ENCODE peak calls at places on chromosomes 13 and 19, in ten cellular contexts. P is chondrocyte, I is WTC11, B is left ventricle myocardium inferior, G is kidney, N is psoas muscle, U is thoracic aorta, X is breast epithelium, T is B cell, C is HFFc6. H is an unnamed sample.

GRCh38 chr13:19665427-19665859 is 32.0 kb downstream of the MPHOSPH8 start:
- DNase-seq in X (no peak), B (no peak), P (no peak), N (no peak), C (no peak), U (no peak), I (no peak), G (no peak), T (no peak), H (no peak)

GRCh38 chr19:2164020-2164988 is 571 bp downstream of the DOT1L start:
- DNase-seq in G (peak), C (no peak), I (no peak), P (no peak), X (no peak), B (no peak), T (no peak), U (no peak), N (no peak), H (no peak)

GRCh38 chr13:111661052-111661451 is 340.6 kb downstream of the TEX29 start:
- DNase-seq in B (no peak), U (no peak), N (no peak), T (no peak), X (no peak), P (no peak), G (no peak), I (no peak), C (no peak), H (no peak)

GRCh38 chr19:49331616-49332055 is 3.6 kb upstream of the CD37 start:
- DNase-seq in B (no peak), P (no peak), C (peak), I (peak), N (no peak), T (peak), X (no peak), G (no peak), U (no peak), H (peak)

GRCh38 chr13:109779074-109779473 is 7.3 kb downstream of the IRS2 start:
- DNase-seq in X (no peak), C (no peak), T (no peak), U (no peak), B (no peak), N (no peak), P (no peak), I (no peak), G (no peak), H (no peak)

GRCh38 chr13:74661851-74662250 is 527.6 kb upstream of the KLF12 start:
- DNase-seq in T (no peak), I (no peak), C (peak), X (no peak), G (no peak), U (no peak), P (no peak), B (no peak), N (no peak), H (no peak)

GRCh38 chr19:16886305-16886880 is 2.4 kb upstream of the F2RL3 start:
- DNase-seq in U (no peak), I (no peak), X (no peak), G (no peak), T (no peak), C (no peak), P (no peak), B (peak), N (peak), H (no peak)

GRCh38 chr13:21137696-21138095 is 38.7 kb downstream of the SKA3 start:
- DNase-seq in G (no peak), X (no peak), T (no peak), P (no peak), U (no peak), B (no peak), N (no peak), I (no peak), C (peak), H (no peak)

GRCh38 chr13:114248011-114248410 is 13.3 kb downstream of the CDC16 start:
- DNase-seq in B (no peak), T (no peak), G (no peak), I (no peak), P (no peak), U (no peak), X (no peak), C (peak), N (no peak), H (no peak)

GRCh38 chr19:16628984-16629691 is 1.1 kb upstream of the MED26 start:
- DNase-seq in X (no peak), I (no peak), P (no peak), G (no peak), N (peak), T (no peak), U (no peak), C (peak), B (peak), H (no peak)

GRCh38 chr13:63288576-63288975 is 1872.9 kb upstream of the PCDH20 start:
- DNase-seq in G (no peak), N (no peak), T (no peak), U (no peak), X (no peak), C (no peak), B (no peak), P (no peak), I (no peak), H (no peak)

GRCh38 chr19:17405250-17406038 is at the start of gene BST2:
- DNase-seq in G (peak), U (peak), I (no peak), P (no peak), C (no peak), B (peak), N (peak), T (peak), X (no peak), H (peak)

GRCh38 chr13:44921478-44921877 is 67.8 kb downstream of the NUFIP1 start:
- DNase-seq in N (no peak), P (no peak), X (no peak), C (no peak), T (no peak), U (no peak), G (no peak), I (no peak), B (no peak), H (no peak)

GRCh38 chr13:102654786-102655185 is 40.1 kb downstream of the METTL21C start:
- DNase-seq in U (no peak), I (no peak), G (no peak), N (no peak), X (no peak), T (no peak), C (no peak), P (no peak), B (no peak), H (no peak)

GRCh38 chr19:29098863-29099481 is 114.0 kb downstream of the UQCRFS1 start:
- DNase-seq in U (peak), B (peak), N (peak), P (no peak), C (peak), I (no peak), T (no peak), X (no peak), G (peak), H (no peak)

GRCh38 chr19:7910321-7911161 is 4.1 kb upstream of the TGFBR3L start:
- DNase-seq in X (no peak), B (no peak), C (no peak), G (no peak), U (no peak), I (no peak), P (peak), T (no peak), N (peak), H (no peak)

GRCh38 chr13:97028441-97029299 is 34.4 kb upstream of the OXGR1 start:
- DNase-seq in N (peak), X (no peak), C (peak), G (no peak), B (peak), I (peak), P (no peak), T (no peak), U (no peak), H (no peak)

GRCh38 chr19:58361900-58362271 is 665 bp downstream of the ZNF497 start:
- DNase-seq in N (peak), P (no peak), B (peak), U (no peak), T (peak), G (peak), I (no peak), X (peak), C (no peak), H (no peak)

GRCh38 chr19:3494051-3494450 is 6.4 kb downstream of the DOHH start:
- DNase-seq in U (no peak), G (no peak), X (no peak), T (no peak), B (no peak), P (no peak), C (no peak), I (peak), N (no peak), H (no peak)

DNA sequence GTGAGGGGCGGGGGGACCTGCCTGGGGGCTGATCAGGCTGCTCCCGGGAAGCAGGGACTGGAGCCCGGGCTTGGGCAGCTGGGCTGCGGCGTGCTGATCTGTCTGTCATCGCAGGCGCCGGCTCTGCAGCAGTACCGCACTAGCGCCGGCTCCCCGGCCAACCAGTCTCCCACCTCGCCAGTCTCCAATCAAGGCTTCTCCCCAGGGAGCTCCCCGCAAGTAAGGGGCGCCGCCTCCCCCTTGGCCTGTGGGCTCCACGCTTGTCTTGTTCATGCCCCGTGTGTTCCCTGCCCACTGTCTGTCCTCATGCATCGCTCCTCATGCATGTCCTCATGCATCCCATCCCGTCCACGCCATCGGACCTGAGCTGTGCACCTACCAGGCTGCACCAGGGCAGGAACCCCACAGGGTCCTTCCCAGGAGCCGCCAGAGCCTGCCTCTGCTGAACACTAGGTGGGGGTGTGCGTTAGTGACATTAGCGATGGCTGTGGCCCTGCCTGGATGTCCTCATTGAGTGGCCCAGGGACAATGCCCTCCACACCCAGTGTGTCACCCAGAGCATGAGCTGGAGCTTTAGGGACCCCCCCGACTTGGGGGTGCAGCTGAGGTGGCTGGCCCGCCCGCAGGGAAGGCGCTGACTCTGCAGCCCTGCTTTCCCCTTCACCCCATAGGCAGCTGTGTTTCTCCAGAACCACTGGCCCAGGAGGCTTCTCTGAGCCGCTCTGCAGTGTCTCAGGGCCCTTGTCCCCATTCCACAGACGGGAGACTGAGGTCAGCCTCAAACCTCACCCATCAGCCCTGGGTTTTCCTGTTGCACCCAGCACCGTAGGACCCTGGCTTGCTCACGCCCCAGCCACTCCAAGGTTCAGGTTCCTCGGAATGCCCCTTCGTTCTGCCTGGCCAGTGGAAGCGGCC is 19.5 kb downstream of the COMP start:
- DNase-seq in P (no peak), X (no peak), U (no peak), C (no peak), B (no peak), T (no peak), G (peak), N (no peak), I (peak), H (no peak)
- TF ChIP-seq CTCF in P (peak), X (no peak), U (no peak), C (peak), B (no peak), T (no peak), G (no peak), N (no peak), I (no peak), H (no peak)

DNA sequence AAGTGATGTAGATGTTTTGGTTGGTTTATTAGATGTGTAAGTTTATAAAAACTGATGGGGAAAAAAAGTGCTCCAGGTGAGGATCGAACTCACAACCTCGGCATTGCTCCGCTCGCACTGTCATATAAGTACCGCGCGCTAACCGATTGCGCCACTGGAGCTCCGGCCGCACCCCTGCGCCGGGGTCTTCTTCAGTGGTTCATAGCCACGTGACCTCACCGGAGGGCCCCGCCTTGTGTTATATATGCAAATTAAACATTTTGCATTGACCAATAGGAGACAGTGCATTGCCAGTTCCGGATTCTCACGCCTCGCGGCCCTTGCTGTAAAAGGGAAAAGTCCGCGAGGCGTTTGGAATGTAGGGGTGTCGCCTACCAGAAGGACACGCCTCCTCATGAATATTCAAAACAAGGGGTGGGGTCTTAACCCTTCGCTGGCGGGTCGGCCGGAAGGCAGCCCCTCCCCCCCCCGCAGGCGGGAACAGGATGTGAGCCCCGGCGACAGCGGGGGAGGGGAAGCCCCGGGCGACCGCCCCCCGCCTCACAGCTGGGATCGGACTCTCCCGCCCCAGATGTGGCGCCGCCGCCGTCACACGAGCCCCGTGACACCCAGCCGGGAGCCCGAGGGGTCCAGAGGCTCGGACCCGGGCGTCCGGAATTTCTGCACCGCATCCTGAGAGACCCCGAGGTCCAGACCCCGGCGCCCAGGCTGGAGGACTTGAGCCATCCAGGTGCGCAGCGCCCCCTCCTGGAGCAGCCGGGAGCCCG is at the start of gene PLEKHG2:
- DNase-seq in C (peak), P (no peak), T (peak), U (peak), B (peak), N (peak), I (peak), X (peak), G (peak), H (peak)
- TF ChIP-seq CTCF in C (peak), P (no peak), T (no peak), U (peak), B (peak), N (no peak), I (no peak), X (peak), G (peak), H (peak)

GRCh38 chr13:79918620-79919019 is 422.3 kb downstream of the SPRY2 start:
- DNase-seq in X (no peak), N (no peak), G (no peak), B (no peak), C (no peak), I (no peak), T (no peak), P (no peak), U (no peak), H (no peak)

GRCh38 chr13:79913141-79913827 is 427.6 kb downstream of the SPRY2 start:
- DNase-seq in G (no peak), I (no peak), T (no peak), P (no peak), U (no peak), N (no peak), X (no peak), C (no peak), B (no peak), H (no peak)

GRCh38 chr13:79919109-79919508 is 421.8 kb downstream of the SPRY2 start:
- DNase-seq in P (no peak), X (no peak), G (no peak), N (no peak), I (no peak), T (no peak), U (no peak), C (no peak), B (no peak), H (no peak)

GRCh38 chr13:79915386-79915785 is 425.5 kb downstream of the SPRY2 start:
- DNase-seq in U (no peak), C (no peak), X (no peak), I (no peak), G (no peak), P (no peak), N (no peak), T (no peak), B (no peak), H (no peak)

DNA sequence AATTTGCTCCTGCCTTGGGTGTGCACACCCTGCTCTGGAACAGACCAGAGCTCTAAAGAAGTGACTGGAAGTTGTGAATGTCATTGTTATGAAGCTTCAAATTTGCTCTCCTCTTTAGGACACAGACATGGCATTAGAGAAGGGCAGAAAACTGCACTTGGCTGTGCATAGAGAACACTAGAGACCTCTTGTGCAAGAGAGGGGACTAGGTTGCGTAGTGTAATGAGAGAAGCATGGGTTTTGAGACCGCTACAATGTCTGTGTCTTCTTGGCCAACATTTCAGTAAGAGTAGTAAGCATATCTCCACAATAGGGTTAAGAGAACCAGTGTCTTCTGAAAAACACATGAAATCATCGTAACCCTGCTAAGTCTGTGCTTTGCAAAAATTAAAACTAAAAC is 423.3 kb downstream of the SPRY2 start:
- DNase-seq in B (no peak), P (no peak), I (no peak), G (no peak), U (no peak), T (no peak), N (no peak), C (no peak), X (no peak), H (no peak)
- TF ChIP-seq CTCF in B (no peak), P (no peak), I (no peak), G (no peak), U (no peak), T (no peak), N (no peak), C (no peak), X (no peak), H (no peak)

GRCh38 chr19:56707821-56708220 is 36.3 kb upstream of the ZNF835 start:
- DNase-seq in T (no peak), G (no peak), C (no peak), I (no peak), N (no peak), X (no peak), B (no peak), U (no peak), P (no peak), H (no peak)

GRCh38 chr19:56712609-56713008 is 41.1 kb upstream of the ZNF835 start:
- DNase-seq in T (no peak), G (no peak), P (no peak), U (no peak), I (no peak), C (no peak), X (no peak), B (no peak), N (no peak), H (no peak)

GRCh38 chr19:56705939-56706338 is 34.4 kb upstream of the ZNF835 start:
- DNase-seq in P (no peak), I (no peak), G (no peak), U (no peak), B (no peak), C (no peak), N (no peak), T (no peak), X (no peak), H (no peak)

GRCh38 chr19:56710437-56710836 is 38.9 kb upstream of the ZNF835 start:
- DNase-seq in G (no peak), I (no peak), X (no peak), P (no peak), T (no peak), B (no peak), U (no peak), C (no peak), N (no peak), H (no peak)
- TF ChIP-seq CTCF in G (no peak), I (no peak), X (no peak), P (no peak), T (no peak), B (no peak), U (no peak), C (no peak), N (no peak), H (no peak)

DNA sequence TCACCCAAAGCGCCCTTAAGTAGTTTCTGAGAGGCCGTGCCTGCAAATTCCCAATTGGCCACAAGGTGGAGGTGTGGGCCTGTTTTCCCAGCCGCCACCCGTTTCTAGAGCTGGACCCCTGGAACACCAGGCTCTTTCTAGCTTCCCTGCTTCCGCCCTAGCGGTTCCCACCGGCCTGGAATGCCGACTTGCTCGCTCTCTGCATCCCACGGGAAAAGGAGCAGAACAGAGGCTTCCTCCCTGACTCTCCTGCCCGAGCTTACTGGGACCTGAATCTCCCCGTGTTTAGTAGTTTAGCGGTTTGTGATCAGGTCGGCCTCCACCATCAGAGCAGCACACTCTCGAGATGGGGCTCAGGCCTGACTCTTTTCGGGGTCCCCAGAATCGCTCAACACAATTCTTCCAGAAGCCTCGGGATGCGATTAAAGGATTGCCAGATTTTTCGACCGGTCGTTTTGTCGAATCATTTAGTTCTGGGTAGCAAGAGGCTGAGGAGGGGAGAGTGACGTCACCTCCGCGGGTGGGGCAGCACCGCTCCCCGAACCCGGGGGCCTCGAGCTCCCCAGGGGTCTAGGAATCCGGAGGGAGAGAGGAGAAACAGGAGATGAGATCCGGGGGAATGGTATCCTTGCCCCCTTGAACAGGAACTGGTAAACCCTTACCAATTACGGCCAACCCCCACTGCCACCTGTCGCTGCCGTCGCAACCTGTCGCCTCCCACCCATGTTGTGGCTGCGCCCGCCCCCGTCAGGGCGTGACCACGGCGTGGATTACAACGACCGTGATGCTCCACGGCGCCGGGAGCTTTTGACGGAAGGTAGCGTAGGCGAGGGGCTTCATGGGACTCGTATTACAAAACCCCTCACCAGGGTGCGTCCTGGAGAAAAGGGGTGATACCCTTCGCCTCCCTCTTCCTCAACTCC is 8.0 kb downstream of the NAPSA start:
- DNase-seq in C (peak), X (peak), P (peak), T (peak), G (peak), U (peak), N (peak), I (peak), B (peak), H (peak)
- TF ChIP-seq CTCF in C (peak), X (peak), P (peak), T (peak), G (peak), U (peak), N (peak), I (peak), B (peak), H (peak)

GRCh38 chr13:113123226-113124150 is 889 bp downstream of the F10 start:
- DNase-seq in T (no peak), P (no peak), N (no peak), G (peak), B (no peak), U (no peak), I (peak), X (peak), C (no peak), H (no peak)
- TF ChIP-seq CTCF in T (no peak), P (no peak), N (no peak), G (no peak), B (peak), U (no peak), I (peak), X (no peak), C (peak), H (no peak)

GRCh38 chr13:59176775-59177174 is 987.0 kb downstream of the DIAPH3 start:
- DNase-seq in N (no peak), X (no peak), G (no peak), T (no peak), I (no peak), C (no peak), P (no peak), B (no peak), U (no peak), H (no peak)
- TF ChIP-seq CTCF in N (no peak), X (no peak), G (no peak), T (no peak), I (peak), C (peak), P (peak), B (peak), U (no peak), H (no peak)

GRCh38 chr13:46146898-46147297 is 35.1 kb downstream of the LCP1 start:
- DNase-seq in N (no peak), P (no peak), X (no peak), C (peak), G (no peak), T (no peak), I (peak), B (no peak), U (no peak), H (no peak)
- TF ChIP-seq CTCF in N (no peak), P (peak), X (no peak), C (peak), G (peak), T (no peak), I (no peak), B (no peak), U (no peak), H (no peak)